ENCODE peak calls at places on chromosomes 6 and 20, in six cellular contexts. X is stimulated activated CD4-positive, alpha-beta T cell treated with anti-CD3 and anti-CD28 coated beads, Interleukin-12 subunit alpha, Interleukin-12 subunit beta, amount 100 ng/mL, for 4 hours; Q is GM10248; A is AG10803; O is neural progenitor cell; Z is breast epithelium. M is an unnamed sample.

GRCh38 chr6:134117409-134117808 is 65.0 kb upstream of the SLC2A12 start:
- DNase-seq in X (no peak), Q (no peak), Z (no peak), O (peak; percentile 4), A (peak; percentile 8), M (no peak)

GRCh38 chr6:142292191-142292924 is 9.4 kb upstream of the ADGRG6 start:
- DNase-seq in Q (no peak), A (no peak), Z (no peak), O (no peak), X (no peak), M (no peak)

GRCh38 chr6:142872376-142872775 is 72.6 kb downstream of the HIVEP2 start:
- DNase-seq in Q (no peak), X (no peak), O (no peak), A (peak; percentile 31), Z (no peak), M (no peak)

GRCh38 chr6:106446287-106446885 is 85.9 kb downstream of the CRYBG1 start:
- DNase-seq in Z (no peak), A (peak; percentile 10), X (no peak), O (no peak), Q (peak; percentile 20), M (no peak)

GRCh38 chr6:149898966-149899365 is 1.1 kb upstream of the RAET1E start:
- DNase-seq in Z (no peak), Q (no peak), A (no peak), O (no peak), X (no peak), M (no peak)

GRCh38 chr6:408599-409102 is 17.1 kb downstream of the IRF4 start:
- DNase-seq in Z (no peak), X (no peak), O (peak; percentile 79), A (peak; percentile 26), Q (no peak), M (no peak)

GRCh38 chr6:33761922-33762629 is 15.4 kb upstream of the IP6K3 start:
- DNase-seq in X (peak; percentile 32), A (peak; percentile 53), O (peak; percentile 78), Z (peak; percentile 36), Q (peak; percentile 64), M (no peak)

GRCh38 chr20:52924411-52925271 is 47.5 kb upstream of the TSHZ2 start:
- DNase-seq in Z (no peak), A (no peak), Q (no peak), O (no peak), X (no peak), M (no peak)

GRCh38 chr6:148306287-148306686 is 36.4 kb upstream of the SASH1 start:
- DNase-seq in A (no peak), Z (no peak), Q (no peak), X (no peak), O (no peak), M (no peak)

GRCh38 chr20:4894981-4895381 is 106.3 kb downstream of the SLC23A2 start:
- DNase-seq in O (no peak), X (no peak), A (no peak), Z (no peak), Q (no peak), M (no peak)

GRCh38 chr20:20466341-20466879 is 98.5 kb downstream of the INSM1 start:
- DNase-seq in X (no peak), Z (no peak), O (no peak), Q (peak; percentile 41), A (peak; percentile 89), M (peak; percentile 64)

GRCh38 chr6:2245954-2246863 is 804 bp upstream of the GMDS start:
- DNase-seq in Q (peak; percentile 28), Z (peak; percentile 86), X (peak; percentile 31), A (peak; percentile 26), O (peak; percentile 63), M (peak; percentile 27)

GRCh38 chr6:2108700-2109306 is 136.6 kb downstream of the GMDS start:
- DNase-seq in X (no peak), Z (no peak), A (no peak), Q (no peak), O (no peak), M (no peak)

GRCh38 chr6:95094751-95095150 is 482.6 kb upstream of the MANEA start:
- DNase-seq in Z (no peak), Q (no peak), X (no peak), O (no peak), A (peak; percentile 2), M (no peak)

M was measured in GM12864.